ENCODE peak calls at places on chromosomes 7 and 10, in nine cellular contexts. One of them, this sample, is unnamed.

GRCh38 chr7:49852619-49853462 is 79.4 kb downstream of the VWC2 start:
- DNase-seq in retinal pigment epithelial cell: peak; percentile 2
- DNase-seq in uterus: peak; percentile 29
- DNase-seq in skeletal muscle cell: no peak
- DNase-seq in Karpas-422: peak; percentile 80
- DNase-seq in fibroblast of lung: peak; percentile 24
- DNase-seq in fibroblast of the aortic adventitia: peak; percentile 28
- DNase-seq in astrocyte: peak; percentile 7
- DNase-seq in choroid plexus epithelial cell: peak; percentile 61
- DNase-seq in this sample: peak; percentile 0

GRCh38 chr7:14604606-14605005 is 297.9 kb downstream of the DGKB start:
- DNase-seq in retinal pigment epithelial cell: no peak
- DNase-seq in uterus: no peak
- DNase-seq in skeletal muscle cell: no peak
- DNase-seq in Karpas-422: no peak
- DNase-seq in fibroblast of lung: peak; percentile 72
- DNase-seq in fibroblast of the aortic adventitia: peak; percentile 10
- DNase-seq in astrocyte: peak; percentile 65
- DNase-seq in choroid plexus epithelial cell: no peak
- DNase-seq in this sample: no peak

GRCh38 chr7:93316730-93317129 is 84.6 kb downstream of the VPS50 start:
- DNase-seq in retinal pigment epithelial cell: no peak
- DNase-seq in uterus: no peak
- DNase-seq in skeletal muscle cell: peak; percentile 7
- DNase-seq in Karpas-422: no peak
- DNase-seq in fibroblast of lung: peak; percentile 65
- DNase-seq in fibroblast of the aortic adventitia: no peak
- DNase-seq in astrocyte: peak; percentile 42
- DNase-seq in choroid plexus epithelial cell: peak; percentile 39
- DNase-seq in this sample: no peak

GRCh38 chr10:96285331-96285752 is 14.0 kb upstream of the BLNK start:
- DNase-seq in retinal pigment epithelial cell: no peak
- DNase-seq in uterus: no peak
- DNase-seq in skeletal muscle cell: no peak
- DNase-seq in Karpas-422: no peak
- DNase-seq in fibroblast of lung: no peak
- DNase-seq in fibroblast of the aortic adventitia: no peak
- DNase-seq in astrocyte: no peak
- DNase-seq in choroid plexus epithelial cell: no peak
- DNase-seq in this sample: no peak

GRCh38 chr7:155843426-155844018 is 31.3 kb upstream of the SHH start:
- DNase-seq in retinal pigment epithelial cell: no peak
- DNase-seq in uterus: no peak
- DNase-seq in skeletal muscle cell: no peak
- DNase-seq in Karpas-422: no peak
- DNase-seq in fibroblast of lung: no peak
- DNase-seq in fibroblast of the aortic adventitia: no peak
- DNase-seq in astrocyte: no peak
- DNase-seq in choroid plexus epithelial cell: no peak
- DNase-seq in this sample: no peak

GRCh38 chr10:72889391-72889831 is 4.1 kb upstream of the OIT3 start:
- DNase-seq in retinal pigment epithelial cell: peak; percentile 3
- DNase-seq in uterus: no peak
- DNase-seq in skeletal muscle cell: peak; percentile 25
- DNase-seq in Karpas-422: no peak
- DNase-seq in fibroblast of lung: peak; percentile 31
- DNase-seq in fibroblast of the aortic adventitia: peak; percentile 22
- DNase-seq in astrocyte: peak; percentile 15
- DNase-seq in choroid plexus epithelial cell: peak; percentile 47
- DNase-seq in this sample: no peak

GRCh38 chr7:129665013-129665401 is 53.5 kb downstream of the NRF1 start:
- DNase-seq in retinal pigment epithelial cell: peak; percentile 78
- DNase-seq in uterus: no peak
- DNase-seq in skeletal muscle cell: peak; percentile 92
- DNase-seq in Karpas-422: no peak
- DNase-seq in fibroblast of lung: peak; percentile 98
- DNase-seq in fibroblast of the aortic adventitia: peak; percentile 93
- DNase-seq in astrocyte: peak; percentile 96
- DNase-seq in choroid plexus epithelial cell: peak; percentile 98
- DNase-seq in this sample: peak; percentile 85

GRCh38 chr7:130901209-130901783 is 167.3 kb upstream of the KLF14 start:
- DNase-seq in retinal pigment epithelial cell: peak; percentile 95
- DNase-seq in uterus: peak; percentile 87
- DNase-seq in skeletal muscle cell: peak; percentile 97
- DNase-seq in Karpas-422: no peak
- DNase-seq in fibroblast of lung: peak; percentile 100
- DNase-seq in fibroblast of the aortic adventitia: peak; percentile 94
- DNase-seq in astrocyte: peak; percentile 99
- DNase-seq in choroid plexus epithelial cell: peak; percentile 95
- DNase-seq in this sample: peak; percentile 81

GRCh38 chr10:70699659-70700174 is 27.4 kb downstream of the ADAMTS14 start:
- DNase-seq in retinal pigment epithelial cell: no peak
- DNase-seq in uterus: no peak
- DNase-seq in skeletal muscle cell: no peak
- DNase-seq in Karpas-422: no peak
- DNase-seq in fibroblast of lung: peak; percentile 11
- DNase-seq in fibroblast of the aortic adventitia: peak; percentile 28
- DNase-seq in astrocyte: no peak
- DNase-seq in choroid plexus epithelial cell: no peak
- DNase-seq in this sample: no peak

GRCh38 chr10:96319754-96320514 is 15.7 kb downstream of the DNTT start:
- DNase-seq in retinal pigment epithelial cell: no peak
- DNase-seq in uterus: no peak
- DNase-seq in skeletal muscle cell: no peak
- DNase-seq in Karpas-422: no peak
- DNase-seq in fibroblast of lung: peak; percentile 3
- DNase-seq in fibroblast of the aortic adventitia: peak; percentile 5
- DNase-seq in astrocyte: no peak
- DNase-seq in choroid plexus epithelial cell: peak; percentile 4
- DNase-seq in this sample: no peak

GRCh38 chr10:5590816-5591215 is 66.1 kb downstream of the CALML3 start:
- DNase-seq in retinal pigment epithelial cell: no peak
- DNase-seq in uterus: no peak
- DNase-seq in skeletal muscle cell: no peak
- DNase-seq in Karpas-422: no peak
- DNase-seq in fibroblast of lung: no peak
- DNase-seq in fibroblast of the aortic adventitia: no peak
- DNase-seq in astrocyte: no peak
- DNase-seq in choroid plexus epithelial cell: no peak
- DNase-seq in this sample: no peak

GRCh38 chr10:29734980-29735627 is 100.3 kb upstream of the SVIL start:
- DNase-seq in retinal pigment epithelial cell: no peak
- DNase-seq in uterus: peak; percentile 68
- DNase-seq in skeletal muscle cell: no peak
- DNase-seq in Karpas-422: no peak
- DNase-seq in fibroblast of lung: peak; percentile 56
- DNase-seq in fibroblast of the aortic adventitia: peak; percentile 43
- DNase-seq in astrocyte: peak; percentile 28
- DNase-seq in choroid plexus epithelial cell: peak; percentile 28
- DNase-seq in this sample: no peak

GRCh38 chr10:29732918-29733317 is 98.1 kb upstream of the SVIL start:
- DNase-seq in retinal pigment epithelial cell: no peak
- DNase-seq in uterus: no peak
- DNase-seq in skeletal muscle cell: no peak
- DNase-seq in Karpas-422: no peak
- DNase-seq in fibroblast of lung: no peak
- DNase-seq in fibroblast of the aortic adventitia: no peak
- DNase-seq in astrocyte: no peak
- DNase-seq in choroid plexus epithelial cell: no peak
- DNase-seq in this sample: no peak

GRCh38 chr10:29731760-29732159 is 97.0 kb upstream of the SVIL start:
- DNase-seq in retinal pigment epithelial cell: no peak
- DNase-seq in uterus: no peak
- DNase-seq in skeletal muscle cell: no peak
- DNase-seq in Karpas-422: no peak
- DNase-seq in fibroblast of lung: peak; percentile 38
- DNase-seq in fibroblast of the aortic adventitia: peak; percentile 68
- DNase-seq in astrocyte: no peak
- DNase-seq in choroid plexus epithelial cell: no peak
- DNase-seq in this sample: no peak

GRCh38 chr10:29734640-29734979 is 99.8 kb upstream of the SVIL start:
- DNase-seq in retinal pigment epithelial cell: no peak
- DNase-seq in uterus: peak; percentile 46
- DNase-seq in skeletal muscle cell: no peak
- DNase-seq in Karpas-422: no peak
- DNase-seq in fibroblast of lung: no peak
- DNase-seq in fibroblast of the aortic adventitia: peak; percentile 47
- DNase-seq in astrocyte: no peak
- DNase-seq in choroid plexus epithelial cell: no peak
- DNase-seq in this sample: no peak

DNA sequence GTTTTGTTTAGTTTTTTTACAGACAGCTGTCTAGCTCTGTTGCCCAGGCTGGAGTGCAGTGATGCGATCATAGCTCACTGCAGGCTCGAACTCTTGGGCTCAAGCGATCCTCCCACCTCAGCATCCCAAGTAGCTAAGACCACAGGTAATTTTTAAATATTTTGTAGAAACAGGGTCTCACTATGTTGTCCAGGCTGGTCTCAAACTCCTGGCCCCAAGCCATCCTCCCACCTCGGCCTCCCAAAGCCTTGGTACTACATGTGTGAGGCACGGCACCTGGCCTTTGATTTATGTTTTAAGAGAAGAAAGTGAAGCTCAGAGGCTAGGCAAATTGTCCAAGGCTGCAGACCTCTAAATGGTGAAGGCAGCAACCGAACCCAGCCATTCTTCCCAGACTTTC is 98.6 kb upstream of the SVIL start:
- DNase-seq in retinal pigment epithelial cell: no peak
- DNase-seq in uterus: peak; percentile 35
- DNase-seq in skeletal muscle cell: no peak
- DNase-seq in Karpas-422: no peak
- DNase-seq in fibroblast of lung: no peak
- DNase-seq in fibroblast of the aortic adventitia: no peak
- DNase-seq in astrocyte: no peak
- DNase-seq in choroid plexus epithelial cell: no peak
- DNase-seq in this sample: no peak
- H3K4me3 ChIP-seq in retinal pigment epithelial cell: no peak overlapping the region
- H3K4me3 ChIP-seq in uterus: no peak overlapping the region
- H3K4me3 ChIP-seq in skeletal muscle cell: no peak overlapping the region
- H3K4me3 ChIP-seq in Karpas-422: no peak overlapping the region
- H3K4me3 ChIP-seq in fibroblast of lung: peak overlapping the region; percentile 93
- H3K4me3 ChIP-seq in fibroblast of the aortic adventitia: peak overlapping the region; percentile 85
- H3K4me3 ChIP-seq in astrocyte: peak overlapping the region; percentile 79
- H3K4me3 ChIP-seq in choroid plexus epithelial cell: no peak overlapping the region
- H3K4me3 ChIP-seq in this sample: no peak overlapping the region

GRCh38 chr7:98283127-98283886 is 1.8 kb downstream of the BRI3 start:
- DNase-seq in retinal pigment epithelial cell: peak; percentile 61
- DNase-seq in uterus: peak; percentile 45
- DNase-seq in skeletal muscle cell: no peak
- DNase-seq in Karpas-422: peak; percentile 58
- DNase-seq in fibroblast of lung: peak; percentile 56
- DNase-seq in fibroblast of the aortic adventitia: peak; percentile 74
- DNase-seq in astrocyte: peak; percentile 51
- DNase-seq in choroid plexus epithelial cell: peak; percentile 80
- DNase-seq in this sample: no peak

GRCh38 chr7:98285132-98286092 is 3.9 kb downstream of the BRI3 start:
- DNase-seq in retinal pigment epithelial cell: no peak
- DNase-seq in uterus: no peak
- DNase-seq in skeletal muscle cell: no peak
- DNase-seq in Karpas-422: no peak
- DNase-seq in fibroblast of lung: no peak
- DNase-seq in fibroblast of the aortic adventitia: no peak
- DNase-seq in astrocyte: no peak
- DNase-seq in choroid plexus epithelial cell: no peak
- DNase-seq in this sample: no peak

GRCh38 chr7:98284335-98285036 is 3.0 kb downstream of the BRI3 start:
- DNase-seq in retinal pigment epithelial cell: no peak
- DNase-seq in uterus: peak; percentile 66
- DNase-seq in skeletal muscle cell: no peak
- DNase-seq in Karpas-422: no peak
- DNase-seq in fibroblast of lung: peak; percentile 77
- DNase-seq in fibroblast of the aortic adventitia: peak; percentile 72
- DNase-seq in astrocyte: peak; percentile 60
- DNase-seq in choroid plexus epithelial cell: peak; percentile 52
- DNase-seq in this sample: peak; percentile 26

GRCh38 chr7:98282727-98283126 is 1.2 kb downstream of the BRI3 start:
- DNase-seq in retinal pigment epithelial cell: no peak
- DNase-seq in uterus: no peak
- DNase-seq in skeletal muscle cell: no peak
- DNase-seq in Karpas-422: no peak
- DNase-seq in fibroblast of lung: peak; percentile 14
- DNase-seq in fibroblast of the aortic adventitia: peak; percentile 41
- DNase-seq in astrocyte: no peak
- DNase-seq in choroid plexus epithelial cell: peak; percentile 28
- DNase-seq in this sample: no peak

DNA sequence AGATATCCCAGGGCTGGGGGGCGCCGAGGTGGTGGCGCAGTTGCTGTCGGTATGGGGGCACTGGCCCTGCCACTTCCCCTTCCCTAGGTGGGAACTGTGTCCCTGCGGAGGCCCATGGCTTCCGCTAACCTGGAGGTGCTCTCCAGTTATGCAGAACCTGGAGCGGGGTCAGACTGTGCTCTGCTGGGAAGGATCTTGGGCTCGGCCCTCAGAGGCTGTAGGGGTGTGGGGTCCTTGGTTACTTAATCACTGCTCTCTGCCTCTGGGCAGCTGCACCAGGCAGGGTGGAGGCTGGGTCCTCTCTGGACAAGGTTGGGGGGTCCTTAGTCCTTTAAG is 2.4 kb downstream of the BRI3 start:
- DNase-seq in retinal pigment epithelial cell: no peak
- DNase-seq in uterus: no peak
- DNase-seq in skeletal muscle cell: no peak
- DNase-seq in Karpas-422: no peak
- DNase-seq in fibroblast of lung: no peak
- DNase-seq in fibroblast of the aortic adventitia: no peak
- DNase-seq in astrocyte: no peak
- DNase-seq in choroid plexus epithelial cell: no peak
- DNase-seq in this sample: no peak
- H3K4me3 ChIP-seq in retinal pigment epithelial cell: peak overlapping the region; percentile 91
- H3K4me3 ChIP-seq in uterus: peak overlapping the region; percentile 92
- H3K4me3 ChIP-seq in skeletal muscle cell: peak overlapping the region; percentile 89
- H3K4me3 ChIP-seq in Karpas-422: no peak overlapping the region
- H3K4me3 ChIP-seq in fibroblast of lung: peak overlapping the region; percentile 98
- H3K4me3 ChIP-seq in fibroblast of the aortic adventitia: peak overlapping the region; percentile 95
- H3K4me3 ChIP-seq in astrocyte: peak overlapping the region; percentile 84
- H3K4me3 ChIP-seq in choroid plexus epithelial cell: peak overlapping the region; percentile 86
- H3K4me3 ChIP-seq in this sample: peak overlapping the region; percentile 79

GRCh38 chr7:34904987-34905386 is 132.3 kb downstream of the DPY19L1 start:
- DNase-seq in retinal pigment epithelial cell: no peak
- DNase-seq in uterus: no peak
- DNase-seq in skeletal muscle cell: no peak
- DNase-seq in Karpas-422: no peak
- DNase-seq in fibroblast of lung: no peak
- DNase-seq in fibroblast of the aortic adventitia: no peak
- DNase-seq in astrocyte: no peak
- DNase-seq in choroid plexus epithelial cell: no peak
- DNase-seq in this sample: no peak
- H3K4me3 ChIP-seq in retinal pigment epithelial cell: no peak overlapping the region
- H3K4me3 ChIP-seq in uterus: no peak overlapping the region
- H3K4me3 ChIP-seq in skeletal muscle cell: no peak overlapping the region
- H3K4me3 ChIP-seq in Karpas-422: no peak overlapping the region
- H3K4me3 ChIP-seq in fibroblast of lung: no peak overlapping the region
- H3K4me3 ChIP-seq in fibroblast of the aortic adventitia: no peak overlapping the region
- H3K4me3 ChIP-seq in astrocyte: no peak overlapping the region
- H3K4me3 ChIP-seq in choroid plexus epithelial cell: no peak overlapping the region
- H3K4me3 ChIP-seq in this sample: no peak overlapping the region

DNA sequence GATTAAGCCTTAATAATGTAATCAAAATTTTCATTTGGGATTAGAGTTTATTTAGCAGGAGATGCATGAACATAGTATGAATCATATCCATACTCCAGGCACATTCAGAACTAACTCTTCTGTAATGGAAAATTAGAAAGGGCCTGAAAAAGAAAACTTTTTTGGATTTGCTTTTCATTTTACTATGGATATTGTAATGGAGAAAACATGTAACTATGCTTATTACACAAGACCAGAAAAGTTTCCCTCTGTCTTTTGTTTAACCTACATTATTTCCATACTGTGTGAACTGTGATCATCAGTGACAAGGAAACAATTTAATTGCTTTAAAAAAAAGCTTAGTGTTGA is 22.0 kb downstream of the TES start:
- DNase-seq in retinal pigment epithelial cell: no peak
- DNase-seq in uterus: no peak
- DNase-seq in skeletal muscle cell: no peak
- DNase-seq in Karpas-422: no peak
- DNase-seq in fibroblast of lung: peak; percentile 58
- DNase-seq in fibroblast of the aortic adventitia: peak; percentile 53
- DNase-seq in astrocyte: peak; percentile 41
- DNase-seq in choroid plexus epithelial cell: peak; percentile 52
- DNase-seq in this sample: no peak
- H3K4me3 ChIP-seq in retinal pigment epithelial cell: no peak overlapping the region
- H3K4me3 ChIP-seq in uterus: no peak overlapping the region
- H3K4me3 ChIP-seq in skeletal muscle cell: no peak overlapping the region
- H3K4me3 ChIP-seq in Karpas-422: no peak overlapping the region
- H3K4me3 ChIP-seq in fibroblast of lung: no peak overlapping the region
- H3K4me3 ChIP-seq in fibroblast of the aortic adventitia: no peak overlapping the region
- H3K4me3 ChIP-seq in astrocyte: no peak overlapping the region
- H3K4me3 ChIP-seq in choroid plexus epithelial cell: no peak overlapping the region
- H3K4me3 ChIP-seq in this sample: no peak overlapping the region